ENCODE peak calls at places on chromosomes 2 and 18, in six cellular contexts. Z is Peyer's patch; D is DMS153; B is HT1080; P is stimulated activated CD4-positive, alpha-beta T cell treated with anti-CD3 and anti-CD28 coated beads, Interleukin-4, amount 100 ng/mL, for 24 hours; O is OCI-LY7. X is an unnamed sample.

GRCh38 chr2:210663574-210663973 is 107.2 kb downstream of the CPS1 start:
- DNase-seq in O (no peak), D (peak), B (peak), Z (no peak), P (no peak), X (no peak)

GRCh38 chr2:168934826-168935225 is 33.7 kb downstream of the G6PC2 start:
- DNase-seq in B (no peak), D (no peak), P (no peak), O (no peak), Z (no peak), X (no peak)

GRCh38 chr2:223998983-223999382 is 40.1 kb downstream of the SERPINE2 start:
- DNase-seq in D (no peak), O (no peak), B (no peak), P (no peak), Z (no peak), X (no peak)

GRCh38 chr2:127422631-127423475 is 4.6 kb downstream of the PROC start:
- DNase-seq in O (no peak), D (no peak), P (no peak), B (no peak), Z (no peak), X (peak)

GRCh38 chr2:222693837-222694236 is 22.4 kb downstream of the MOGAT1 start:
- DNase-seq in P (no peak), O (peak), D (peak), B (peak), Z (no peak), X (no peak)

GRCh38 chr18:13892098-13892497 is 23.2 kb downstream of the MC2R start:
- DNase-seq in Z (no peak), B (no peak), P (no peak), O (no peak), D (no peak), X (no peak)

GRCh38 chr2:128196026-128196822 is 105.2 kb downstream of the UGGT1 start:
- DNase-seq in D (peak), Z (no peak), O (no peak), P (peak), B (no peak), X (no peak)

GRCh38 chr2:105647731-105648130 is 97.0 kb upstream of the NCK2 start:
- DNase-seq in B (no peak), P (no peak), O (no peak), D (no peak), Z (no peak), X (no peak)

GRCh38 chr2:29443627-29444026 is 328.4 kb downstream of the CLIP4 start:
- DNase-seq in P (no peak), D (peak), B (peak), O (no peak), Z (no peak), X (no peak)

GRCh38 chr2:193240752-193241151 is 1046.0 kb upstream of the TMEFF2 start:
- DNase-seq in Z (no peak), O (no peak), D (no peak), P (no peak), B (no peak), X (no peak)

X was measured in activated CD4-positive, alpha-beta memory T cell treated with anti-CD3 and anti-CD28 coated beads, Interleukin-2, amount 10 ng/mL, durations not matched to agents 7 days and 5 days.